ENCODE peak calls at places on chromosomes 1 and 21, in six cellular contexts. One of them, this sample, is unnamed.

GRCh38 chr1:162111572-162111971 is 42.1 kb downstream of the NOS1AP start:
- DNase-seq in mammary epithelial cell: no peak
- DNase-seq in K562: no peak
- DNase-seq in GM10248: no peak
- DNase-seq in BJ: no peak
- DNase-seq in left lung: no peak
- DNase-seq in this sample: no peak

GRCh38 chr1:228647523-228648444 is 87.5 kb upstream of the RHOU start:
- DNase-seq in mammary epithelial cell: peak; percentile 66
- DNase-seq in K562: no peak
- DNase-seq in GM10248: peak; percentile 23
- DNase-seq in BJ: no peak
- DNase-seq in left lung: peak; percentile 50
- DNase-seq in this sample: peak; percentile 84

GRCh38 chr1:94679336-94680007 is 137.9 kb upstream of the F3 start:
- DNase-seq in mammary epithelial cell: no peak
- DNase-seq in K562: no peak
- DNase-seq in GM10248: no peak
- DNase-seq in BJ: no peak
- DNase-seq in left lung: peak; percentile 43
- DNase-seq in this sample: no peak

GRCh38 chr1:61332796-61333195 is 250.4 kb downstream of the NFIA start:
- DNase-seq in mammary epithelial cell: no peak
- DNase-seq in K562: no peak
- DNase-seq in GM10248: no peak
- DNase-seq in BJ: no peak
- DNase-seq in left lung: no peak
- DNase-seq in this sample: no peak

GRCh38 chr1:21297975-21298374 is 7.7 kb upstream of the ECE1 start:
- DNase-seq in mammary epithelial cell: no peak
- DNase-seq in K562: no peak
- DNase-seq in GM10248: no peak
- DNase-seq in BJ: no peak
- DNase-seq in left lung: no peak
- DNase-seq in this sample: no peak

GRCh38 chr1:165137551-165138316 is 218.8 kb downstream of the LMX1A start:
- DNase-seq in mammary epithelial cell: no peak
- DNase-seq in K562: no peak
- DNase-seq in GM10248: no peak
- DNase-seq in BJ: no peak
- DNase-seq in left lung: no peak
- DNase-seq in this sample: no peak

GRCh38 chr1:96236156-96236739 is 485.3 kb upstream of the PTBP2 start:
- DNase-seq in mammary epithelial cell: peak; percentile 38
- DNase-seq in K562: no peak
- DNase-seq in GM10248: peak; percentile 10
- DNase-seq in BJ: peak; percentile 17
- DNase-seq in left lung: peak; percentile 33
- DNase-seq in this sample: no peak

GRCh38 chr1:75673399-75673798 is 51.1 kb upstream of the ACADM start:
- DNase-seq in mammary epithelial cell: no peak
- DNase-seq in K562: no peak
- DNase-seq in GM10248: no peak
- DNase-seq in BJ: no peak
- DNase-seq in left lung: no peak
- DNase-seq in this sample: no peak

GRCh38 chr1:170619167-170620030 is 44.5 kb upstream of the PRRX1 start:
- DNase-seq in mammary epithelial cell: peak; percentile 46
- DNase-seq in K562: no peak
- DNase-seq in GM10248: no peak
- DNase-seq in BJ: no peak
- DNase-seq in left lung: no peak
- DNase-seq in this sample: no peak

GRCh38 chr1:154495496-154496273 is 6.3 kb upstream of the TDRD10 start:
- DNase-seq in mammary epithelial cell: no peak
- DNase-seq in K562: no peak
- DNase-seq in GM10248: no peak
- DNase-seq in BJ: no peak
- DNase-seq in left lung: no peak
- DNase-seq in this sample: no peak

GRCh38 chr1:57832616-57833015 is 408.8 kb upstream of the DAB1 start:
- DNase-seq in mammary epithelial cell: no peak
- DNase-seq in K562: no peak
- DNase-seq in GM10248: no peak
- DNase-seq in BJ: no peak
- DNase-seq in left lung: no peak
- DNase-seq in this sample: no peak

GRCh38 chr1:223341111-223341510 is 22.9 kb downstream of the SUSD4 start:
- DNase-seq in mammary epithelial cell: peak; percentile 18
- DNase-seq in K562: no peak
- DNase-seq in GM10248: no peak
- DNase-seq in BJ: no peak
- DNase-seq in left lung: no peak
- DNase-seq in this sample: no peak

GRCh38 chr1:96752394-96752793 is 30.8 kb downstream of the PTBP2 start:
- DNase-seq in mammary epithelial cell: no peak
- DNase-seq in K562: no peak
- DNase-seq in GM10248: no peak
- DNase-seq in BJ: no peak
- DNase-seq in left lung: no peak
- DNase-seq in this sample: no peak

GRCh38 chr1:10718083-10718415 is 78.4 kb downstream of the CASZ1 start:
- DNase-seq in mammary epithelial cell: no peak
- DNase-seq in K562: no peak
- DNase-seq in GM10248: no peak
- DNase-seq in BJ: no peak
- DNase-seq in left lung: no peak
- DNase-seq in this sample: no peak

GRCh38 chr1:208757846-208758245 is 513.7 kb upstream of the PLXNA2 start:
- DNase-seq in mammary epithelial cell: peak; percentile 2
- DNase-seq in K562: no peak
- DNase-seq in GM10248: no peak
- DNase-seq in BJ: no peak
- DNase-seq in left lung: no peak
- DNase-seq in this sample: no peak

GRCh38 chr1:234863596-234863995 is 253.6 kb upstream of the IRF2BP2 start:
- DNase-seq in mammary epithelial cell: peak; percentile 60
- DNase-seq in K562: no peak
- DNase-seq in GM10248: no peak
- DNase-seq in BJ: no peak
- DNase-seq in left lung: peak; percentile 5
- DNase-seq in this sample: no peak

GRCh38 chr1:94117250-94117851 is 3.6 kb downstream of the ABCA4 start:
- DNase-seq in mammary epithelial cell: no peak
- DNase-seq in K562: no peak
- DNase-seq in GM10248: no peak
- DNase-seq in BJ: no peak
- DNase-seq in left lung: no peak
- DNase-seq in this sample: no peak

GRCh38 chr21:44485254-44485793 is 30.0 kb downstream of the LRRC3 start:
- DNase-seq in mammary epithelial cell: no peak
- DNase-seq in K562: peak; percentile 51
- DNase-seq in GM10248: no peak
- DNase-seq in BJ: no peak
- DNase-seq in left lung: peak; percentile 54
- DNase-seq in this sample: no peak

GRCh38 chr1:17013598-17014320 is 2.0 kb upstream of the ATP13A2 start:
- DNase-seq in mammary epithelial cell: peak; percentile 19
- DNase-seq in K562: peak; percentile 49
- DNase-seq in GM10248: peak; percentile 26
- DNase-seq in BJ: no peak
- DNase-seq in left lung: peak; percentile 58
- DNase-seq in this sample: no peak

GRCh38 chr1:61204528-61204927 is 122.2 kb downstream of the NFIA start:
- DNase-seq in mammary epithelial cell: no peak
- DNase-seq in K562: peak; percentile 49
- DNase-seq in GM10248: no peak
- DNase-seq in BJ: no peak
- DNase-seq in left lung: no peak
- DNase-seq in this sample: no peak

GRCh38 chr1:22978299-22978698 is 5.6 kb upstream of the LACTBL1 start:
- DNase-seq in mammary epithelial cell: peak; percentile 64
- DNase-seq in K562: no peak
- DNase-seq in GM10248: no peak
- DNase-seq in BJ: no peak
- DNase-seq in left lung: no peak
- DNase-seq in this sample: no peak

GRCh38 chr1:20198918-20199317 is 12.6 kb upstream of the PLA2G2C start:
- DNase-seq in mammary epithelial cell: no peak
- DNase-seq in K562: peak; percentile 83
- DNase-seq in GM10248: no peak
- DNase-seq in BJ: no peak
- DNase-seq in left lung: no peak
- DNase-seq in this sample: no peak

GRCh38 chr1:201849372-201850052 is 20.6 kb downstream of the IPO9 start:
- DNase-seq in mammary epithelial cell: no peak
- DNase-seq in K562: no peak
- DNase-seq in GM10248: no peak
- DNase-seq in BJ: no peak
- DNase-seq in left lung: no peak
- DNase-seq in this sample: no peak

GRCh38 chr1:223642155-223642689 is 23.3 kb downstream of the CAPN8 start:
- DNase-seq in mammary epithelial cell: no peak
- DNase-seq in K562: no peak
- DNase-seq in GM10248: no peak
- DNase-seq in BJ: no peak
- DNase-seq in left lung: no peak
- DNase-seq in this sample: no peak

GRCh38 chr1:182601926-182602325 is 2.3 kb downstream of the RGS16 start:
- DNase-seq in mammary epithelial cell: no peak
- DNase-seq in K562: no peak
- DNase-seq in GM10248: no peak
- DNase-seq in BJ: no peak
- DNase-seq in left lung: no peak
- DNase-seq in this sample: no peak

GRCh38 chr1:65422241-65423203 is 2.1 kb downstream of the LEPR start:
- DNase-seq in mammary epithelial cell: peak; percentile 77
- DNase-seq in K562: peak; percentile 20
- DNase-seq in GM10248: no peak
- DNase-seq in BJ: no peak
- DNase-seq in left lung: no peak
- DNase-seq in this sample: no peak

GRCh38 chr21:28423521-28423920 is 569.2 kb downstream of the LTN1 start:
- DNase-seq in mammary epithelial cell: no peak
- DNase-seq in K562: no peak
- DNase-seq in GM10248: no peak
- DNase-seq in BJ: no peak
- DNase-seq in left lung: no peak
- DNase-seq in this sample: no peak
- TF ChIP-seq CTCF in mammary epithelial cell: no peak
- TF ChIP-seq CTCF in K562: no peak
- TF ChIP-seq CTCF in GM10248: no peak
- TF ChIP-seq CTCF in BJ: no peak
- TF ChIP-seq CTCF in left lung: no peak
- TF ChIP-seq CTCF in this sample: no peak

DNA sequence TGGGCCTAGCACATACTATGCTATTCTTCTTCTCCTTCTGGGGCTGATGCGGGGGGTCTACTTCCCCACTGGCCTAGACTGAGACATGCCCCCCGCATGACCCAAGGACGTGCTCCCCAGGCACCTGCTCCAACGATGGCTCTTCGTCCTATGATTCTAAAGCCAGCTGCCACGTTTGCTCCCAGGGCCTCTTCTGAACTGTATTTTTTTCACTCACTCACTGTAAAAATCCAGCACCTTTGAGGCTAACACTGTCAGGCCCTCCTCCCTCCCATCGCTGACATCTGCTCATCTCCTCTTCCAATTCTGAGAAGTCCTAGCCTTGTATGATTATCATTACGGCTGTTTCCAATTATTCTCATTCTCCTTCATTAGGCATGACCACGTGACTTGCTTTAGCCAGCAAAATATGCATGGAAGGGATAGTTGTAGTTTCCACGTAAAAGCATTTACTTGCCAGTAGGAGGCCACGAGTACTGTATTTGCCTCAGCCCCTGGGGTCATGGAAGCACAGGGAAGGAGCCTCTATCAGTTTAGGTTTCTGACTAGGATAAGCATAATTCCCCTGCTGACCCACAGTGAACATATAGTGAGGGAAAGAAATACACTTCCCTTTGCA is 19.1 kb upstream of the EDN2 start:
- DNase-seq in mammary epithelial cell: no peak
- DNase-seq in K562: peak; percentile 49
- DNase-seq in GM10248: no peak
- DNase-seq in BJ: no peak
- DNase-seq in left lung: no peak
- DNase-seq in this sample: no peak
- TF ChIP-seq CTCF in mammary epithelial cell: peak; percentile 11
- TF ChIP-seq CTCF in K562: peak; percentile 35
- TF ChIP-seq CTCF in GM10248: no peak
- TF ChIP-seq CTCF in BJ: peak; percentile 31
- TF ChIP-seq CTCF in left lung: no peak
- TF ChIP-seq CTCF in this sample: no peak

GRCh38 chr1:77683836-77684148 is 1.3 kb upstream of the ZZZ3 start:
- DNase-seq in mammary epithelial cell: no peak
- DNase-seq in K562: no peak
- DNase-seq in GM10248: no peak
- DNase-seq in BJ: no peak
- DNase-seq in left lung: no peak
- DNase-seq in this sample: no peak

GRCh38 chr1:77686784-77687518 is 4.5 kb upstream of the ZZZ3 start:
- DNase-seq in mammary epithelial cell: no peak
- DNase-seq in K562: no peak
- DNase-seq in GM10248: no peak
- DNase-seq in BJ: no peak
- DNase-seq in left lung: peak; percentile 34
- DNase-seq in this sample: no peak

GRCh38 chr1:77688939-77689338 is 6.5 kb upstream of the ZZZ3 start:
- DNase-seq in mammary epithelial cell: no peak
- DNase-seq in K562: no peak
- DNase-seq in GM10248: peak; percentile 24
- DNase-seq in BJ: no peak
- DNase-seq in left lung: no peak
- DNase-seq in this sample: no peak

GRCh38 chr1:77683142-77683835 is 831 bp upstream of the ZZZ3 start:
- DNase-seq in mammary epithelial cell: peak; percentile 93
- DNase-seq in K562: peak; percentile 90
- DNase-seq in GM10248: peak; percentile 87
- DNase-seq in BJ: no peak
- DNase-seq in left lung: peak; percentile 95
- DNase-seq in this sample: peak; percentile 98

GRCh38 chr1:77687519-77687906 is 5.1 kb upstream of the ZZZ3 start:
- DNase-seq in mammary epithelial cell: no peak
- DNase-seq in K562: no peak
- DNase-seq in GM10248: no peak
- DNase-seq in BJ: no peak
- DNase-seq in left lung: no peak
- DNase-seq in this sample: no peak
- TF ChIP-seq CTCF in mammary epithelial cell: no peak
- TF ChIP-seq CTCF in K562: no peak
- TF ChIP-seq CTCF in GM10248: no peak
- TF ChIP-seq CTCF in BJ: peak; percentile 29
- TF ChIP-seq CTCF in left lung: no peak
- TF ChIP-seq CTCF in this sample: no peak

DNA sequence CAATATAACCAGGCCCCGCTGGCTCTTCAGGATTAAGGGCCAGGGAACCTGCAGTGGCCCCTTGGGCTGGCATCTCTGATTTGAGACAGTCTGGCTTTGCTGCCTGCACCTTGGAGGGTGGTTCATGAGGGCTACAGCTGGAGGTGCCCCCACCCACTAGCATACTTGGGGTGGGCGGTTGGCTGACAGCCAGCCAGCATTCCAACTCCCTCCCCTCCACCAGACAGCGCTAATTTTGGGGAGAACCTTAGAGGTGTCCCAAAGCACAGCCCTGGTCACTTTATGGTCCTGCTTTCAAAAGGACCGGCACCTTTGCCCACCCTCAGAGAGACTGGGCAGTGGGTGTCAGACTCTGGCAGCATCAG is 180.7 kb upstream of the VAMP3 start:
- DNase-seq in mammary epithelial cell: no peak
- DNase-seq in K562: no peak
- DNase-seq in GM10248: no peak
- DNase-seq in BJ: no peak
- DNase-seq in left lung: peak; percentile 28
- DNase-seq in this sample: no peak
- TF ChIP-seq CTCF in mammary epithelial cell: no peak
- TF ChIP-seq CTCF in K562: no peak
- TF ChIP-seq CTCF in GM10248: no peak
- TF ChIP-seq CTCF in BJ: no peak
- TF ChIP-seq CTCF in left lung: no peak
- TF ChIP-seq CTCF in this sample: no peak

This sample was measured in osteocyte.